ENCODE peak calls at places on chromosome 12, in ten cellular contexts. G, P, B, U, D, O, T, K, L and F are unnamed samples.

GRCh38 chr12:8554451-8555195 is 13.9 kb upstream of the CLEC4E start:
- DNase-seq in G (no peak), P (no peak), B (peak), U (no peak), D (no peak), O (no peak), T (no peak), K (peak), L (no peak), F (peak)

GRCh38 chr12:2265461-2266167 is 212.8 kb downstream of the CACNA1C start:
- DNase-seq in G (no peak), P (no peak), B (peak), U (no peak), D (no peak), O (no peak), T (no peak), K (no peak), L (no peak), F (no peak)

GRCh38 chr12:6965026-6965661 is 5.3 kb downstream of the PHB2 start:
- DNase-seq in G (no peak), P (peak), B (peak), U (peak), D (peak), O (peak), T (peak), K (peak), L (peak), F (peak)

GRCh38 chr12:58847876-58848600 is 72.3 kb downstream of the LRIG3 start:
- DNase-seq in G (no peak), P (no peak), B (no peak), U (no peak), D (no peak), O (no peak), T (no peak), K (peak), L (no peak), F (no peak)

GRCh38 chr12:68425998-68426397 is 93.8 kb upstream of the MDM1 start:
- DNase-seq in G (no peak), P (no peak), B (peak), U (no peak), D (no peak), O (no peak), T (no peak), K (no peak), L (no peak), F (no peak)

GRCh38 chr12:124333724-124334123 is 38.8 kb downstream of the RFLNA start:
- DNase-seq in G (no peak), P (no peak), B (no peak), U (no peak), D (no peak), O (no peak), T (no peak), K (no peak), L (no peak), F (no peak)

GRCh38 chr12:69266045-69266635 is 26.8 kb downstream of the CPSF6 start:
- DNase-seq in G (no peak), P (no peak), B (peak), U (no peak), D (no peak), O (no peak), T (no peak), K (no peak), L (no peak), F (no peak)

GRCh38 chr12:120234643-120235368 is 30.7 kb downstream of the PXN start:
- DNase-seq in G (no peak), P (peak), B (peak), U (peak), D (no peak), O (no peak), T (peak), K (peak), L (no peak), F (peak)

GRCh38 chr12:51232642-51233041 is 6.0 kb upstream of the DAZAP2 start:
- DNase-seq in G (no peak), P (no peak), B (no peak), U (no peak), D (no peak), O (no peak), T (no peak), K (no peak), L (no peak), F (no peak)

GRCh38 chr12:16389594-16389993 is 42.1 kb downstream of the MGST1 start:
- DNase-seq in G (no peak), P (no peak), B (peak), U (no peak), D (no peak), O (no peak), T (no peak), K (no peak), L (no peak), F (peak)

GRCh38 chr12:37672655-37673260 is 643.8 kb upstream of the ALG10B start:
- DNase-seq in G (no peak), P (no peak), B (no peak), U (no peak), D (no peak), O (no peak), T (no peak), K (peak), L (no peak), F (no peak)